ENCODE peak calls at places on chromosomes 1 and 21, in nine cellular contexts. One of them, this sample, is unnamed.

GRCh38 chr1:101310484-101310883 is 73.7 kb downstream of the S1PR1 start:
- DNase-seq in upper lobe of right lung: no peak
- DNase-seq in MG63: no peak
- DNase-seq in endothelial cell of umbilical vein: no peak
- DNase-seq in fibroblast of lung: no peak
- DNase-seq in lung: no peak
- DNase-seq in CD8-positive, alpha-beta memory T cell: peak; percentile 60
- DNase-seq in AG04450: no peak
- DNase-seq in neuronal stem cell: no peak
- DNase-seq in this sample: no peak

GRCh38 chr21:19322360-19322759 is 918.8 kb upstream of the TMPRSS15 start:
- DNase-seq in upper lobe of right lung: no peak
- DNase-seq in MG63: no peak
- DNase-seq in endothelial cell of umbilical vein: no peak
- DNase-seq in fibroblast of lung: peak; percentile 1
- DNase-seq in lung: no peak
- DNase-seq in CD8-positive, alpha-beta memory T cell: no peak
- DNase-seq in AG04450: no peak
- DNase-seq in neuronal stem cell: no peak
- DNase-seq in this sample: no peak

GRCh38 chr1:182677393-182678098 is 6.8 kb downstream of the RGS8 start:
- DNase-seq in upper lobe of right lung: no peak
- DNase-seq in MG63: no peak
- DNase-seq in endothelial cell of umbilical vein: no peak
- DNase-seq in fibroblast of lung: no peak
- DNase-seq in lung: no peak
- DNase-seq in CD8-positive, alpha-beta memory T cell: no peak
- DNase-seq in AG04450: no peak
- DNase-seq in neuronal stem cell: no peak
- DNase-seq in this sample: no peak

GRCh38 chr1:147504801-147505303 is 36.4 kb upstream of the BCL9 start:
- DNase-seq in upper lobe of right lung: no peak
- DNase-seq in MG63: peak; percentile 91
- DNase-seq in endothelial cell of umbilical vein: no peak
- DNase-seq in fibroblast of lung: peak; percentile 46
- DNase-seq in lung: no peak
- DNase-seq in CD8-positive, alpha-beta memory T cell: no peak
- DNase-seq in AG04450: peak; percentile 4
- DNase-seq in neuronal stem cell: peak; percentile 72
- DNase-seq in this sample: peak; percentile 8

GRCh38 chr1:248837045-248837793 is 805 bp upstream of the ZNF672 start:
- DNase-seq in upper lobe of right lung: no peak
- DNase-seq in MG63: no peak
- DNase-seq in endothelial cell of umbilical vein: no peak
- DNase-seq in fibroblast of lung: no peak
- DNase-seq in lung: no peak
- DNase-seq in CD8-positive, alpha-beta memory T cell: no peak
- DNase-seq in AG04450: no peak
- DNase-seq in neuronal stem cell: no peak
- DNase-seq in this sample: no peak

GRCh38 chr1:32007591-32007940 is 6.1 kb upstream of the KHDRBS1 start:
- DNase-seq in upper lobe of right lung: no peak
- DNase-seq in MG63: no peak
- DNase-seq in endothelial cell of umbilical vein: no peak
- DNase-seq in fibroblast of lung: no peak
- DNase-seq in lung: no peak
- DNase-seq in CD8-positive, alpha-beta memory T cell: no peak
- DNase-seq in AG04450: no peak
- DNase-seq in neuronal stem cell: no peak
- DNase-seq in this sample: no peak

GRCh38 chr1:6465461-6466005 is 440 bp downstream of the TNFRSF25 start:
- DNase-seq in upper lobe of right lung: no peak
- DNase-seq in MG63: no peak
- DNase-seq in endothelial cell of umbilical vein: no peak
- DNase-seq in fibroblast of lung: no peak
- DNase-seq in lung: no peak
- DNase-seq in CD8-positive, alpha-beta memory T cell: peak; percentile 64
- DNase-seq in AG04450: no peak
- DNase-seq in neuronal stem cell: no peak
- DNase-seq in this sample: no peak

GRCh38 chr1:202798260-202798659 is 10.0 kb downstream of the KDM5B start:
- DNase-seq in upper lobe of right lung: no peak
- DNase-seq in MG63: no peak
- DNase-seq in endothelial cell of umbilical vein: no peak
- DNase-seq in fibroblast of lung: no peak
- DNase-seq in lung: no peak
- DNase-seq in CD8-positive, alpha-beta memory T cell: no peak
- DNase-seq in AG04450: no peak
- DNase-seq in neuronal stem cell: no peak
- DNase-seq in this sample: no peak

GRCh38 chr1:111420377-111420776 is 7.2 kb downstream of the OVGP1 start:
- DNase-seq in upper lobe of right lung: no peak
- DNase-seq in MG63: no peak
- DNase-seq in endothelial cell of umbilical vein: no peak
- DNase-seq in fibroblast of lung: no peak
- DNase-seq in lung: no peak
- DNase-seq in CD8-positive, alpha-beta memory T cell: no peak
- DNase-seq in AG04450: no peak
- DNase-seq in neuronal stem cell: no peak
- DNase-seq in this sample: no peak

GRCh38 chr1:160567858-160568682 is 11.2 kb downstream of the CD84 start:
- DNase-seq in upper lobe of right lung: no peak
- DNase-seq in MG63: no peak
- DNase-seq in endothelial cell of umbilical vein: no peak
- DNase-seq in fibroblast of lung: no peak
- DNase-seq in lung: no peak
- DNase-seq in CD8-positive, alpha-beta memory T cell: peak; percentile 79
- DNase-seq in AG04450: no peak
- DNase-seq in neuronal stem cell: no peak
- DNase-seq in this sample: no peak

GRCh38 chr1:29736582-29737188 is 500.4 kb downstream of the PTPRU start:
- DNase-seq in upper lobe of right lung: no peak
- DNase-seq in MG63: no peak
- DNase-seq in endothelial cell of umbilical vein: peak; percentile 31
- DNase-seq in fibroblast of lung: peak; percentile 65
- DNase-seq in lung: no peak
- DNase-seq in CD8-positive, alpha-beta memory T cell: no peak
- DNase-seq in AG04450: peak; percentile 18
- DNase-seq in neuronal stem cell: peak; percentile 82
- DNase-seq in this sample: peak; percentile 46

GRCh38 chr1:183205196-183205781 is 19.2 kb downstream of the LAMC2 start:
- DNase-seq in upper lobe of right lung: no peak
- DNase-seq in MG63: no peak
- DNase-seq in endothelial cell of umbilical vein: no peak
- DNase-seq in fibroblast of lung: peak; percentile 95
- DNase-seq in lung: no peak
- DNase-seq in CD8-positive, alpha-beta memory T cell: no peak
- DNase-seq in AG04450: peak; percentile 20
- DNase-seq in neuronal stem cell: no peak
- DNase-seq in this sample: peak; percentile 71

GRCh38 chr1:180253585-180254495 is 23.8 kb downstream of the LHX4 start:
- DNase-seq in upper lobe of right lung: no peak
- DNase-seq in MG63: no peak
- DNase-seq in endothelial cell of umbilical vein: no peak
- DNase-seq in fibroblast of lung: no peak
- DNase-seq in lung: no peak
- DNase-seq in CD8-positive, alpha-beta memory T cell: no peak
- DNase-seq in AG04450: no peak
- DNase-seq in neuronal stem cell: no peak
- DNase-seq in this sample: no peak
- H3K27me3 ChIP-seq in upper lobe of right lung: peaks cover 42% of the 10 kb centered on the region
- H3K27me3 ChIP-seq in MG63: no peaks in the 10 kb centered on the region
- H3K27me3 ChIP-seq in endothelial cell of umbilical vein: no peaks in the 10 kb centered on the region
- H3K27me3 ChIP-seq in fibroblast of lung: peaks cover 3% of the 10 kb centered on the region
- H3K27me3 ChIP-seq in lung: peaks cover 4% of the 10 kb centered on the region
- H3K27me3 ChIP-seq in CD8-positive, alpha-beta memory T cell: peaks cover 43% of the 10 kb centered on the region
- H3K27me3 ChIP-seq in AG04450: peaks cover 2% of the 10 kb centered on the region
- H3K27me3 ChIP-seq in neuronal stem cell: peaks cover 38% of the 10 kb centered on the region
- H3K27me3 ChIP-seq in this sample: no peaks in the 10 kb centered on the region

DNA sequence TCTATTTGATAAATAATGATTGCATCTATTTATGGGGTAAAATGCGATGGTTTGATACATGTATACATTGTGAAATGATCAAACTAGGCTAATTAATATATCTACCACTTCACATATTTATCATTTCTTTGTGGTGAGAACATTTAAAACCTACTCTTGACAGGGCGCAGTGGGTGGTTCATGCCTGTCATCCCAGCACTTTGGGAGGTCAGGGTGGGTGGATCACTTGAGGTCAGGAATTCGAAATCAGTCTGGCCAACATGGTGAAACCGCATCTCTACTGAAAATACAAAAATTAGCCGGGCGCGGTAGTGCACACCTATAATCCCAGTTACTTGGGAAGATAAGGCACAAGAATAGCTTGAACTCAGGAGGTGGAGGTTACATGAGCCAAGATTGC is 25.3 kb downstream of the PLEKHA6 start:
- DNase-seq in upper lobe of right lung: no peak
- DNase-seq in MG63: no peak
- DNase-seq in endothelial cell of umbilical vein: no peak
- DNase-seq in fibroblast of lung: no peak
- DNase-seq in lung: no peak
- DNase-seq in CD8-positive, alpha-beta memory T cell: no peak
- DNase-seq in AG04450: no peak
- DNase-seq in neuronal stem cell: no peak
- DNase-seq in this sample: no peak
- H3K27me3 ChIP-seq in upper lobe of right lung: no peaks in the 10 kb centered on the region
- H3K27me3 ChIP-seq in MG63: no peaks in the 10 kb centered on the region
- H3K27me3 ChIP-seq in endothelial cell of umbilical vein: no peaks in the 10 kb centered on the region
- H3K27me3 ChIP-seq in fibroblast of lung: peaks cover 2% of the 10 kb centered on the region
- H3K27me3 ChIP-seq in lung: no peaks in the 10 kb centered on the region
- H3K27me3 ChIP-seq in CD8-positive, alpha-beta memory T cell: no peaks in the 10 kb centered on the region
- H3K27me3 ChIP-seq in AG04450: no peaks in the 10 kb centered on the region
- H3K27me3 ChIP-seq in neuronal stem cell: no peaks in the 10 kb centered on the region
- H3K27me3 ChIP-seq in this sample: peaks cover 16% of the 10 kb centered on the region

DNA sequence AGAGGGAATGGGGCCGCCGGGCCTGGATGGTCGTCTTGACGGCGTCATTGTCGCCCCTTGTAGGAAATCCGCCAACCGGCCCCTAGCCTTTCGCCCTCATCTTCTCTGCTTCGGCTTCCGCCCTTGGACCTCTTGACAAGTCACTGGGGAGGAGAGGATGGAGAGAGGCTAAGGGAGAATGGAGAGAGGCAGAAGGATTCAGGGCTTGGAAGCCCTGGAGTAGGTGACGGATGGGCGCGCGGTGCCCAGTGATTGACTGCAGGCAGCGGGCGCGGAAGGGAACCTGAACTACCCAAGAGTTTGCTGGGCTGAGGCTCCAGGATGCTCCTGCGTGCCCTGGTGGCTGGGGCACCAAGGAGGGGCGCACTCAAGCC is 651 bp downstream of the PDE4B start:
- DNase-seq in upper lobe of right lung: no peak
- DNase-seq in MG63: no peak
- DNase-seq in endothelial cell of umbilical vein: no peak
- DNase-seq in fibroblast of lung: peak; percentile 34
- DNase-seq in lung: no peak
- DNase-seq in CD8-positive, alpha-beta memory T cell: no peak
- DNase-seq in AG04450: no peak
- DNase-seq in neuronal stem cell: no peak
- DNase-seq in this sample: no peak
- H3K27me3 ChIP-seq in upper lobe of right lung: peaks cover 40% of the 10 kb centered on the region
- H3K27me3 ChIP-seq in MG63: no peaks in the 10 kb centered on the region
- H3K27me3 ChIP-seq in endothelial cell of umbilical vein: peaks cover 20% of the 10 kb centered on the region
- H3K27me3 ChIP-seq in fibroblast of lung: no peaks in the 10 kb centered on the region
- H3K27me3 ChIP-seq in lung: no peaks in the 10 kb centered on the region
- H3K27me3 ChIP-seq in CD8-positive, alpha-beta memory T cell: no peaks in the 10 kb centered on the region
- H3K27me3 ChIP-seq in AG04450: no peaks in the 10 kb centered on the region
- H3K27me3 ChIP-seq in neuronal stem cell: peaks cover 62% of the 10 kb centered on the region
- H3K27me3 ChIP-seq in this sample: peaks cover 22% of the 10 kb centered on the region

GRCh38 chr1:211503542-211503941 is 11.6 kb upstream of the RD3 start:
- DNase-seq in upper lobe of right lung: no peak
- DNase-seq in MG63: no peak
- DNase-seq in endothelial cell of umbilical vein: no peak
- DNase-seq in fibroblast of lung: no peak
- DNase-seq in lung: no peak
- DNase-seq in CD8-positive, alpha-beta memory T cell: no peak
- DNase-seq in AG04450: no peak
- DNase-seq in neuronal stem cell: no peak
- DNase-seq in this sample: no peak
- H3K27me3 ChIP-seq in upper lobe of right lung: peaks cover 16% of the 10 kb centered on the region
- H3K27me3 ChIP-seq in MG63: no peaks in the 10 kb centered on the region
- H3K27me3 ChIP-seq in endothelial cell of umbilical vein: peaks cover 18% of the 10 kb centered on the region
- H3K27me3 ChIP-seq in fibroblast of lung: peaks cover 12% of the 10 kb centered on the region
- H3K27me3 ChIP-seq in lung: no peaks in the 10 kb centered on the region
- H3K27me3 ChIP-seq in CD8-positive, alpha-beta memory T cell: no peaks in the 10 kb centered on the region
- H3K27me3 ChIP-seq in AG04450: peaks cover 48% of the 10 kb centered on the region
- H3K27me3 ChIP-seq in neuronal stem cell: peaks cover 39% of the 10 kb centered on the region
- H3K27me3 ChIP-seq in this sample: peaks cover 4% of the 10 kb centered on the region

GRCh38 chr1:22819391-22819790 is 108.8 kb downstream of the EPHB2 start:
- DNase-seq in upper lobe of right lung: no peak
- DNase-seq in MG63: no peak
- DNase-seq in endothelial cell of umbilical vein: no peak
- DNase-seq in fibroblast of lung: no peak
- DNase-seq in lung: no peak
- DNase-seq in CD8-positive, alpha-beta memory T cell: no peak
- DNase-seq in AG04450: no peak
- DNase-seq in neuronal stem cell: no peak
- DNase-seq in this sample: no peak
- H3K27me3 ChIP-seq in upper lobe of right lung: no peaks in the 10 kb centered on the region
- H3K27me3 ChIP-seq in MG63: no peaks in the 10 kb centered on the region
- H3K27me3 ChIP-seq in endothelial cell of umbilical vein: no peaks in the 10 kb centered on the region
- H3K27me3 ChIP-seq in fibroblast of lung: no peaks in the 10 kb centered on the region
- H3K27me3 ChIP-seq in lung: no peaks in the 10 kb centered on the region
- H3K27me3 ChIP-seq in CD8-positive, alpha-beta memory T cell: peaks cover 3% of the 10 kb centered on the region
- H3K27me3 ChIP-seq in AG04450: no peaks in the 10 kb centered on the region
- H3K27me3 ChIP-seq in neuronal stem cell: no peaks in the 10 kb centered on the region
- H3K27me3 ChIP-seq in this sample: no peaks in the 10 kb centered on the region